ENCODE peak calls at places on chromosome 20, in nine cellular contexts. L is left ventricle myocardium inferior; W is lower lobe of right lung; B is fibroblast of lung; O is heart right ventricle; P is CD8-positive, alpha-beta T cell; E is psoas muscle; Q is A549; V is brain microvascular endothelial cell. T is an unnamed sample.

GRCh38 chr20:2538931-2539330 is 2.6 kb downstream of the TMC2 start:
- DNase-seq in L (no peak), W (no peak), B (no peak), O (no peak), P (no peak), E (no peak), Q (no peak), V (no peak), T (no peak)

GRCh38 chr20:56322661-56323060 is 36.1 kb upstream of the FAM210B start:
- DNase-seq in L (no peak), W (no peak), B (no peak), O (no peak), P (no peak), E (no peak), Q (no peak), V (no peak), T (no peak)

GRCh38 chr20:62158088-62158400 is 14.5 kb downstream of the SS18L1 start:
- DNase-seq in L (no peak), W (no peak), B (no peak), O (no peak), P (no peak), E (no peak), Q (no peak), V (no peak), T (no peak)

GRCh38 chr20:17456226-17456625 is 75.0 kb downstream of the BFSP1 start:
- DNase-seq in L (no peak), W (no peak), B (no peak), O (no peak), P (no peak), E (no peak), Q (no peak), V (no peak), T (no peak)

GRCh38 chr20:44109951-44110361 is 77.0 kb downstream of the JPH2 start:
- DNase-seq in L (no peak), W (no peak), B (no peak), O (no peak), P (no peak), E (no peak), Q (no peak), V (no peak), T (no peak)

GRCh38 chr20:33482581-33482980 is 7.3 kb upstream of the CBFA2T2 start:
- DNase-seq in L (no peak), W (no peak), B (no peak), O (no peak), P (no peak), E (no peak), Q (no peak), V (no peak), T (no peak)

GRCh38 chr20:56865055-56865454 is 235.9 kb downstream of the TFAP2C start:
- DNase-seq in L (no peak), W (no peak), B (no peak), O (no peak), P (no peak), E (no peak), Q (no peak), V (no peak), T (no peak)

GRCh38 chr20:20334489-20334888 is 33.4 kb upstream of the INSM1 start:
- DNase-seq in L (no peak), W (no peak), B (no peak), O (no peak), P (no peak), E (no peak), Q (no peak), V (no peak), T (no peak)

GRCh38 chr20:17895641-17896246 is 72.8 kb downstream of the SNX5 start:
- DNase-seq in L (peak), W (peak), B (no peak), O (peak), P (peak), E (peak), Q (no peak), V (peak), T (peak)

GRCh38 chr20:22567944-22568871 is 16.2 kb downstream of the FOXA2 start:
- DNase-seq in L (no peak), W (peak), B (no peak), O (no peak), P (no peak), E (no peak), Q (no peak), V (no peak), T (no peak)

GRCh38 chr20:34585019-34585418 is 26.5 kb downstream of the MAP1LC3A start:
- DNase-seq in L (no peak), W (no peak), B (no peak), O (no peak), P (no peak), E (no peak), Q (no peak), V (no peak), T (no peak)

GRCh38 chr20:58169441-58169840 is 59.0 kb downstream of the ANKRD60 start:
- DNase-seq in L (no peak), W (no peak), B (peak), O (no peak), P (no peak), E (no peak), Q (no peak), V (peak), T (no peak)

GRCh38 chr20:1467355-1468116 is 887 bp upstream of the NSFL1C start:
- DNase-seq in L (no peak), W (peak), B (no peak), O (no peak), P (no peak), E (no peak), Q (no peak), V (no peak), T (no peak)

GRCh38 chr20:57437267-57437666 is 46.1 kb downstream of the RBM38 start:
- DNase-seq in L (no peak), W (no peak), B (no peak), O (no peak), P (no peak), E (no peak), Q (no peak), V (no peak), T (no peak)

GRCh38 chr20:2314759-2315439 is 19.1 kb downstream of the TGM3 start:
- DNase-seq in L (peak), W (no peak), B (peak), O (peak), P (no peak), E (peak), Q (no peak), V (no peak), T (no peak)

GRCh38 chr20:13525225-13525940 is 113.3 kb downstream of the TASP1 start:
- DNase-seq in L (no peak), W (no peak), B (peak), O (no peak), P (no peak), E (no peak), Q (peak), V (peak), T (no peak)

GRCh38 chr20:35523298-35523888 is 6.1 kb downstream of the C20orf173 start:
- DNase-seq in L (no peak), W (no peak), B (no peak), O (no peak), P (no peak), E (no peak), Q (peak), V (no peak), T (no peak)

GRCh38 chr20:32189691-32190607 is 17.6 kb downstream of the PLAGL2 start:
- DNase-seq in L (peak), W (peak), B (peak), O (peak), P (peak), E (peak), Q (no peak), V (no peak), T (peak)

GRCh38 chr20:61770203-61770602 is 295.5 kb downstream of the TAF4 start:
- DNase-seq in L (no peak), W (no peak), B (no peak), O (no peak), P (no peak), E (no peak), Q (no peak), V (no peak), T (no peak)

GRCh38 chr20:39356913-39357312 is 394.8 kb downstream of the DHX35 start:
- DNase-seq in L (no peak), W (no peak), B (no peak), O (no peak), P (no peak), E (no peak), Q (no peak), V (no peak), T (no peak)

GRCh38 chr20:35215066-35215956 is 11.2 kb upstream of the MMP24 start:
- DNase-seq in L (no peak), W (no peak), B (no peak), O (no peak), P (no peak), E (no peak), Q (peak), V (no peak), T (no peak)

GRCh38 chr20:2382833-2383232 is 2.1 kb downstream of the TGM6 start:
- DNase-seq in L (no peak), W (no peak), B (no peak), O (no peak), P (no peak), E (no peak), Q (no peak), V (no peak), T (no peak)

GRCh38 chr20:32886652-32887051 is 27.9 kb downstream of the EFCAB8 start:
- DNase-seq in L (no peak), W (no peak), B (no peak), O (no peak), P (no peak), E (no peak), Q (no peak), V (no peak), T (no peak)

GRCh38 chr20:62405108-62405980 is 1.7 kb downstream of the CABLES2 start:
- DNase-seq in L (peak), W (no peak), B (peak), O (peak), P (no peak), E (peak), Q (peak), V (peak), T (peak)

GRCh38 chr20:18632196-18632789 is 44.4 kb downstream of the DTD1 start:
- DNase-seq in L (peak), W (peak), B (peak), O (peak), P (peak), E (peak), Q (peak), V (peak), T (peak)

GRCh38 chr20:44279228-44279627 is 31.8 kb downstream of the FITM2 start:
- DNase-seq in L (no peak), W (no peak), B (peak), O (no peak), P (no peak), E (no peak), Q (peak), V (peak), T (no peak)

GRCh38 chr20:36572701-36573102 is 695 bp upstream of the TGIF2 start:
- DNase-seq in L (no peak), W (no peak), B (peak), O (no peak), P (peak), E (no peak), Q (no peak), V (peak), T (no peak)

GRCh38 chr20:63854766-63855362 is 6.4 kb upstream of the ABHD16B start:
- DNase-seq in L (peak), W (no peak), B (no peak), O (peak), P (no peak), E (no peak), Q (no peak), V (no peak), T (no peak)

GRCh38 chr20:3759316-3759715 is 8.2 kb downstream of the ADISSP start:
- DNase-seq in L (no peak), W (no peak), B (no peak), O (no peak), P (no peak), E (no peak), Q (no peak), V (no peak), T (no peak)

GRCh38 chr20:41275181-41275793 is 42.2 kb downstream of the ZHX3 start:
- DNase-seq in L (no peak), W (no peak), B (peak), O (no peak), P (no peak), E (no peak), Q (no peak), V (peak), T (no peak)

GRCh38 chr20:16064991-16065707 is 508.1 kb downstream of the KIF16B start:
- DNase-seq in L (no peak), W (no peak), B (peak), O (no peak), P (no peak), E (no peak), Q (no peak), V (no peak), T (no peak)
- H3K27ac ChIP-seq in L (no peak), W (no peak), B (no peak), O (no peak), P (no peak), E (no peak), Q (no peak), V (no peak), T (no peak)

DNA sequence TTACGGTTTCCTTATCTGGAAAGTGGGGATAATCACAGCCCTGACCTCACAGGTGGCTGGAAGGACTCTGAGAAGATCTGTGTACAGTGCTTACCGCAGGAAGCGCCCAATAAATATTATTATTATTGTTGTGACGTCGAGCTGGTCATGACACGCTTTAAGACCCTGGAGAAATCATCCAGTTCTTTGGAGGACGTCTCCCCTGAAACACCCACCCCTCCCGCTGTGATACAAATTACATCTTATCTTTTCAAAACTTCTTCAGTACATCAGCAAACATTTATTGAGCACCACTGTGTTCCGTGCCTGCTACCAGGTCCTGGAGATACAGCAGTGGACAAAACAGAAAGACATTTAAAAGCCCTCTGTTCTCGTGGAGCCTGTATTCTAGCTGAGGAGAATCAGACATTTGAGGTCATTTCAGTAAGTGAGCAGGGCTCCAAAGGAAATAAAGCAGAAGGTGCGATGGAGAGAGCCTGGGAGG is 118.7 kb downstream of the CEBPB start:
- DNase-seq in L (no peak), W (no peak), B (peak), O (no peak), P (no peak), E (no peak), Q (no peak), V (peak), T (no peak)
- H3K27ac ChIP-seq in L (peak), W (peak), B (peak), O (peak), P (no peak), E (peak), Q (peak), V (peak), T (no peak)

DNA sequence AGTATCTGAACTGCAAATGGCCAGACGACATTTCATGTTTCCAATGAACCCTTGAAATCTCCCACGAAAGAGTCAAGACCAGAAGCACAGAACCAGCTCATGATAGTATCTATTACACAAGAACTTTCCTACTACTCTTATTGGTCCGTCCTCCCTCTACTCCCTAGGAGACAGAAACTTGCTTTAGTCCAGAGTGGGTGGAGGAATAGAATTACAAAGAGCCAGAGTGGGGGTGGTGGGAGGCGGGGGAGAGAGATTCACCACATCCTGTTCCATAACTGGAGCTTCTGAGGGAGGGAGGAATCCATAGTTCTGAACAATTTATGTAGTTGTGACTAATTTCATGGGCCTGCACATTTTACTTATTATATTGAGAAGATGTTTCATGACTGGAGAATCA is 18.5 kb upstream of the WFDC10A start:
- DNase-seq in L (no peak), W (no peak), B (peak), O (no peak), P (no peak), E (no peak), Q (no peak), V (peak), T (no peak)
- H3K27ac ChIP-seq in L (no peak), W (no peak), B (no peak), O (no peak), P (no peak), E (no peak), Q (no peak), V (no peak), T (no peak)

GRCh38 chr20:6735913-6736845 is 31.3 kb upstream of the BMP2 start:
- DNase-seq in L (peak), W (no peak), B (peak), O (peak), P (no peak), E (no peak), Q (no peak), V (peak), T (peak)
- H3K27ac ChIP-seq in L (peak), W (peak), B (no peak), O (peak), P (no peak), E (no peak), Q (no peak), V (no peak), T (no peak)